ENCODE peak calls at places on chromosome 12, in four cellular contexts. One of them, this sample, is unnamed.
A peak's percentile ranks its signal among the peaks of the same experiment; 100 is the strongest.

GRCh38 chr12:109579639-109580038 is 6.0 kb downstream of the MVK start:
- DNase-seq in dorsolateral prefrontal cortex: no peak
- DNase-seq in bronchial epithelial cell: no peak
- DNase-seq in thyroid gland: no peak
- DNase-seq in this sample: no peak

GRCh38 chr12:54037360-54038259 is 4.8 kb downstream of the HOXC5 start:
- DNase-seq in dorsolateral prefrontal cortex: no peak
- DNase-seq in bronchial epithelial cell: no peak
- DNase-seq in thyroid gland: no peak
- DNase-seq in this sample: no peak

GRCh38 chr12:95548056-95548538 is 3.2 kb downstream of the USP44 start:
- DNase-seq in dorsolateral prefrontal cortex: no peak
- DNase-seq in bronchial epithelial cell: no peak
- DNase-seq in thyroid gland: peak; percentile 53
- DNase-seq in this sample: peak; percentile 62

GRCh38 chr12:109735051-109735521 is 21.5 kb downstream of the FAM222A start:
- DNase-seq in dorsolateral prefrontal cortex: peak; percentile 14
- DNase-seq in bronchial epithelial cell: no peak
- DNase-seq in thyroid gland: no peak
- DNase-seq in this sample: no peak

GRCh38 chr12:110565919-110566871 is 16.9 kb downstream of the PPTC7 start:
- DNase-seq in dorsolateral prefrontal cortex: no peak
- DNase-seq in bronchial epithelial cell: peak; percentile 98
- DNase-seq in thyroid gland: no peak
- DNase-seq in this sample: no peak

GRCh38 chr12:109387425-109388166 is 39.9 kb downstream of the MYO1H start:
- DNase-seq in dorsolateral prefrontal cortex: no peak
- DNase-seq in bronchial epithelial cell: peak; percentile 13
- DNase-seq in thyroid gland: peak; percentile 1
- DNase-seq in this sample: peak; percentile 65

GRCh38 chr12:89779090-89779489 is 70.5 kb upstream of the ATP2B1 start:
- DNase-seq in dorsolateral prefrontal cortex: no peak
- DNase-seq in bronchial epithelial cell: peak; percentile 83
- DNase-seq in thyroid gland: no peak
- DNase-seq in this sample: no peak

GRCh38 chr12:9947674-9948073 is 15.5 kb upstream of the CLEC2A start:
- DNase-seq in dorsolateral prefrontal cortex: no peak
- DNase-seq in bronchial epithelial cell: no peak
- DNase-seq in thyroid gland: no peak
- DNase-seq in this sample: no peak

GRCh38 chr12:128660532-128661215 is 163.1 kb downstream of the SLC15A4 start:
- DNase-seq in dorsolateral prefrontal cortex: no peak
- DNase-seq in bronchial epithelial cell: no peak
- DNase-seq in thyroid gland: no peak
- DNase-seq in this sample: no peak

GRCh38 chr12:54411398-54412241 is 7.4 kb downstream of the ITGA5 start:
- DNase-seq in dorsolateral prefrontal cortex: no peak
- DNase-seq in bronchial epithelial cell: peak; percentile 99
- DNase-seq in thyroid gland: no peak
- DNase-seq in this sample: peak; percentile 99

DNA sequence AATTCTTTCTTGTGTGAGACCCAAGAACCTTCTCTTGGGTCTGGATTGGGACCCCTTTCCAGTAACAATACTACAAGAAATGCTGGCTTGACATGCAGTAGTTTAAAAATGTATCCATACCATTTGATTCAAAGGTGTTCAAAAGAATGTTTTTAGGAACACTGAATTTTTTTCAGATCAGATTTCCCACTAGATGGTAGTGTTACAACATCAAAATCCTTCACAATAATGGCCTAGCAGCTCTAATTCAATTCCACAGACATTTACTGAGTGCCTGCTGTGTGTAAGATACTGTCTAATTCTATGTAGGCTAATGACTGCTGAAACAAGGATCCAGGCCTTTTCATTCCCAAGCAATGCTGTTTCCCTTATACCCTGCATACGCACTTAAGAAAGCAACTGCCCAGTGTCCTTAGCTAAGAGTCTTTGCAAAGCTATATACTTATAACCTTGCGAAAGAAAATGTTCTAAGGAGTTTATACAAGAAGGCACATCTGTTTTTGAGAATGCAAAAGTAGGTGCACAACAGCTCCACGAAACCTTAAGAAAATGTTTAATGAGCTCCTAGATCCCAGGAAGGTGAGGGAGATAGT is 50.7 kb upstream of the PKP2 start:
- DNase-seq in dorsolateral prefrontal cortex: no peak
- DNase-seq in bronchial epithelial cell: peak; percentile 44
- DNase-seq in thyroid gland: no peak
- DNase-seq in this sample: no peak
- TF ChIP-seq CTCF in dorsolateral prefrontal cortex: peak; percentile 44
- TF ChIP-seq CTCF in bronchial epithelial cell: peak; percentile 15
- TF ChIP-seq CTCF in thyroid gland: no peak
- TF ChIP-seq CTCF in this sample: no peak

GRCh38 chr12:66170606-66171005 is 810 bp upstream of the TMBIM4 start:
- DNase-seq in dorsolateral prefrontal cortex: no peak
- DNase-seq in bronchial epithelial cell: no peak
- DNase-seq in thyroid gland: no peak
- DNase-seq in this sample: no peak
- H3K4me3 ChIP-seq in dorsolateral prefrontal cortex: peak overlapping the region; percentile 76
- H3K4me3 ChIP-seq in bronchial epithelial cell: peak overlapping the region; percentile 74
- H3K4me3 ChIP-seq in thyroid gland: peak overlapping the region; percentile 58
- H3K4me3 ChIP-seq in this sample: peak overlapping the region; percentile 85

GRCh38 chr12:98424726-98425401 is 90.5 kb upstream of the TMPO start:
- DNase-seq in dorsolateral prefrontal cortex: peak; percentile 38
- DNase-seq in bronchial epithelial cell: peak; percentile 91
- DNase-seq in thyroid gland: peak; percentile 73
- DNase-seq in this sample: peak; percentile 76

GRCh38 chr12:98422359-98422758 is 93.0 kb upstream of the TMPO start:
- DNase-seq in dorsolateral prefrontal cortex: no peak
- DNase-seq in bronchial epithelial cell: no peak
- DNase-seq in thyroid gland: no peak
- DNase-seq in this sample: no peak

GRCh38 chr12:98421336-98421735 is 94.1 kb upstream of the TMPO start:
- DNase-seq in dorsolateral prefrontal cortex: no peak
- DNase-seq in bronchial epithelial cell: no peak
- DNase-seq in thyroid gland: no peak
- DNase-seq in this sample: no peak

GRCh38 chr12:98423963-98424362 is 91.4 kb upstream of the TMPO start:
- DNase-seq in dorsolateral prefrontal cortex: no peak
- DNase-seq in bronchial epithelial cell: no peak
- DNase-seq in thyroid gland: no peak
- DNase-seq in this sample: no peak

DNA sequence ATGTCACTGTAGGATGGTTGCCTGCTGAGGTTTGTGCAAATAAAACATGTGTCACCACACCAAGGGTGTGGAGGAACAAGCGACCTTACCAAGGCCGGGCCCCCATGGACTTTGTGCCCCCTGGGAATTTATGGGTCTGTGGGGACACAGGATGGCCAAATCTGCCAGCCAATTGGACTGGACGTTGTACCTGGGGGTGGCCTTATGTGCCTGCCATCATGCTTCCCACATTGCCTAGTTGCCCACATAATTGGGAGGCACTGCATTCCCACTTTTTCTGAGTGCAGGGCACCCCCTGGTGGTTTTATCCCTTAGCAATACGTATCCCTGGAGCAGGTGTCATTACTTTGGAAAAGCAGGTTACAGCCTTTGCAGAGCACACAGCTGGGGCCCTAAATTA is 92.6 kb upstream of the TMPO start:
- DNase-seq in dorsolateral prefrontal cortex: no peak
- DNase-seq in bronchial epithelial cell: no peak
- DNase-seq in thyroid gland: no peak
- DNase-seq in this sample: no peak
- TF ChIP-seq CTCF in dorsolateral prefrontal cortex: no peak
- TF ChIP-seq CTCF in bronchial epithelial cell: peak; percentile 55
- TF ChIP-seq CTCF in thyroid gland: no peak
- TF ChIP-seq CTCF in this sample: no peak

GRCh38 chr12:3527181-3527580 is 36.2 kb downstream of the PRMT8 start:
- DNase-seq in dorsolateral prefrontal cortex: no peak
- DNase-seq in bronchial epithelial cell: peak; percentile 95
- DNase-seq in thyroid gland: no peak
- DNase-seq in this sample: peak; percentile 89
- H3K4me3 ChIP-seq in dorsolateral prefrontal cortex: no peak overlapping the region
- H3K4me3 ChIP-seq in bronchial epithelial cell: no peak overlapping the region
- H3K4me3 ChIP-seq in thyroid gland: no peak overlapping the region
- H3K4me3 ChIP-seq in this sample: no peak overlapping the region

GRCh38 chr12:39587247-39587646 is 32.4 kb downstream of the ABCD2 start:
- DNase-seq in dorsolateral prefrontal cortex: no peak
- DNase-seq in bronchial epithelial cell: peak; percentile 16
- DNase-seq in thyroid gland: no peak
- DNase-seq in this sample: no peak
- TF ChIP-seq CTCF in dorsolateral prefrontal cortex: no peak
- TF ChIP-seq CTCF in bronchial epithelial cell: peak; percentile 24
- TF ChIP-seq CTCF in thyroid gland: no peak
- TF ChIP-seq CTCF in this sample: peak; percentile 12

DNA sequence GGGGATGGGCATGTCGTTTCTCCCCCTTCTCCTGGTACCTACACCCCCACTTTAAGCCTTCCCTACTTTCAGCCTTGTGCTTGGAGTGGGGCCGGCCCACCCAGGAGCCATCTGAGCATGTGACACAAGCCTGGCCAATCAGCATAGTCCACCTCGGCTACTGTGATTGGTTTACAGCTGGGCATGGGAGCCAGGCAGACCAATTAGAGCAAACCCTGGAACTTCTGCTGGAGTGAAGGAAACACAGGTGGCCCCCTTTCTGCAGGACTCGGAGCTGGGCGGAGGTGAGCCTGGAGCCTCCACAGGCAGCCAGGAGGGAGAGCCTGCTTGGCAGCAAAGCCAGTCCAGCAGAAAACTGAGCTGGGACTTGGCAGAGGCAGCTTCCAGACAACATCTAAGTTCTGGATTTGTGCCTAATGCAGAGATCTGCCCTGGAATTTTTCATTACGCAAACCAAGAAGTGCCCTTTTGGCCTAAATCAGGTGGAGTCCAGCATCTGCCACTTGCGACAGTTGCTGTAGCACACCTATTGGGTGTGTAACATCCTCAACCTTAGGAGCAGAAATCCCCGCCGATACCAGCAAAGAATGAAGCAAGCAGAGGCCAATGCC is 59.5 kb downstream of the SCARB1 start:
- DNase-seq in dorsolateral prefrontal cortex: peak; percentile 36
- DNase-seq in bronchial epithelial cell: peak; percentile 10
- DNase-seq in thyroid gland: peak; percentile 85
- DNase-seq in this sample: no peak
- H3K4me3 ChIP-seq in dorsolateral prefrontal cortex: no peak overlapping the region
- H3K4me3 ChIP-seq in bronchial epithelial cell: no peak overlapping the region
- H3K4me3 ChIP-seq in thyroid gland: no peak overlapping the region
- H3K4me3 ChIP-seq in this sample: no peak overlapping the region

This sample was measured in foreskin fibroblast.